ENCODE peak calls at places on chromosome 2, in eight cellular contexts. D is IMR-90; Y is left ventricle myocardium inferior; H is esophagus squamous epithelium; R is HCT116; K is HepG2; F is naive thymus-derived CD4-positive, alpha-beta T cell; S is neuronal stem cell. Z is an unnamed sample. For H3K9me3, the result is how much of the 10 kb centered on the place peaks cover.

GRCh38 chr2:62467475-62468321 is 38.3 kb downstream of the TMEM17 start:
- DNase-seq in H (no peak), F (no peak), D (no peak), K (peak), S (no peak), R (no peak), Y (peak), Z (no peak)

GRCh38 chr2:19235308-19235707 is 123.1 kb downstream of the OSR1 start:
- DNase-seq in R (no peak), H (no peak), S (no peak), F (no peak), K (no peak), D (peak), Y (no peak), Z (no peak)

GRCh38 chr2:160906878-160907277 is 253.3 kb upstream of the TANK start:
- DNase-seq in S (no peak), H (no peak), K (no peak), D (no peak), F (no peak), R (no peak), Y (no peak), Z (no peak)

GRCh38 chr2:64212801-64213321 is 68.6 kb upstream of the PELI1 start:
- DNase-seq in Y (no peak), H (no peak), D (peak), K (no peak), F (peak), R (no peak), S (no peak), Z (no peak)

GRCh38 chr2:11292464-11293255 is 51.8 kb downstream of the ROCK2 start:
- DNase-seq in H (no peak), R (no peak), S (no peak), D (peak), Y (no peak), F (no peak), K (no peak), Z (no peak)

GRCh38 chr2:11679016-11679415 is 9.0 kb upstream of the NTSR2 start:
- DNase-seq in S (no peak), K (no peak), Y (no peak), F (no peak), D (no peak), R (no peak), H (no peak), Z (no peak)

GRCh38 chr2:212536385-212537310 is 2.0 kb downstream of the ERBB4 start:
- DNase-seq in K (no peak), R (no peak), S (peak), H (no peak), F (peak), Y (no peak), D (no peak), Z (no peak)

GRCh38 chr2:39188958-39189499 is 54.7 kb downstream of the CDKL4 start:
- DNase-seq in K (no peak), R (no peak), D (no peak), H (no peak), S (no peak), F (no peak), Y (no peak), Z (no peak)

GRCh38 chr2:18178736-18179349 is 300.4 kb downstream of the KCNS3 start:
- DNase-seq in Y (no peak), S (peak), K (peak), R (peak), H (no peak), D (peak), F (no peak), Z (no peak)

GRCh38 chr2:174004900-174005605 is 39.9 kb upstream of the SP3 start:
- DNase-seq in Y (peak), F (no peak), K (no peak), R (no peak), H (no peak), D (peak), S (no peak), Z (no peak)

DNA sequence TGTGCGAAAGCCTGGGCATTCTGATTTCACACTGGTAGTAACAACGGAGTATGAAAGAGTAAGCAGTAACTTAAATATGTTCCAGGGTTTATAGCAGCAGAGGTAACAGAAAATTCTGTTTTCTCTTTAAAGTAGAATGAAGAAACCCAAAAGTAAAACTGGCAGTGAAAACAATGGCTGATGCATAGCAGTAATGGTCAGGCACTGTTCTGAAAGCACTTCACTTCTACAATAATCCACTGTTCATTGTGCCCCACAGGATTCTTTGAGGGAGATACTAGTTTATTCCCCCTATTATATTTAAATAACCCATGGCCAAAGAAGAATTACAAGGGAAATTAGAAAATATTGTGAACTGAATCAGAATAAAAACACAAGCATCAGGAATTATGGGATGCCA is 9.3 kb upstream of the DNAJC10 start:
- DNase-seq in D (no peak), Y (no peak), K (no peak), H (no peak), R (no peak), F (no peak), S (no peak), Z (no peak)
- H3K9me3 ChIP-seq in D (under half), Y (under half), K (under half), H (under half), R (under half), F (under half), S (under half), Z (under half)

GRCh38 chr2:67658820-67659219 is 261.7 kb downstream of the ETAA1 start:
- DNase-seq in R (no peak), S (no peak), H (no peak), D (no peak), Y (no peak), K (no peak), F (no peak), Z (no peak)
- H3K9me3 ChIP-seq in R (under half), S (under half), H (under half), D (under half), Y (under half), K (under half), F (under half), Z (under half)

GRCh38 chr2:112831956-112832567 is 4.5 kb downstream of the IL1B start:
- DNase-seq in D (no peak), S (no peak), Y (no peak), H (no peak), F (no peak), R (no peak), K (no peak), Z (no peak)
- H3K9me3 ChIP-seq in D (under half), S (under half), Y (under half), H (under half), F (under half), R (under half), K (under half), Z (under half)

DNA sequence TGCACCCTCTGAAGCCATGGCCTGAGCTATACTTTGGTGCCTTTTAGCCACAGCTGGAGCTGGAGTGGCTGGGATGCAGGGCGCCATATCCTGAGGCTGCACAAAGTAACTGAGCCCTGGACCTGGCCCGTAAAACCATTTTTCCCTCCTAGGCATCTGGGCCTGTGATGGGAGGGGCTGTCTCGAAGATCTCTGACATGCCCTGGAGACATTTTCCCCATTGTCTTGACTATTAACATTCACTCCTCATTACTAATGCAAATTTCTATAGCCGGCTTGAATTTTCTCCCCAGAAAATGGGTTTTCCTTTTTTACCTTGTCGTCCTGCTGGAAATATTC is 15.4 kb downstream of the TAF1B start:
- DNase-seq in F (no peak), D (no peak), R (no peak), H (no peak), K (no peak), S (no peak), Y (no peak), Z (no peak)
- H3K9me3 ChIP-seq in F (under half), D (under half), R (under half), H (under half), K (under half), S (under half), Y (under half), Z (under half)

GRCh38 chr2:214286011-214286410 is 124.8 kb upstream of the VWC2L start:
- DNase-seq in D (no peak), F (no peak), K (no peak), S (no peak), R (no peak), Y (no peak), H (no peak), Z (no peak)
- H3K9me3 ChIP-seq in D (under half), F (under half), K (under half), S (under half), R (under half), Y (under half), H (under half), Z (under half)

GRCh38 chr2:95372216-95372829 is 30.2 kb upstream of the FAHD2A start:
- DNase-seq in F (no peak), D (no peak), S (no peak), K (no peak), H (no peak), Y (peak), R (no peak), Z (no peak)
- H3K9me3 ChIP-seq in F (under half), D (under half), S (under half), K (under half), H (under half), Y (under half), R (under half), Z (under half)

GRCh38 chr2:182038579-182038978 is 52.9 kb downstream of the PPP1R1C start:
- DNase-seq in Y (no peak), S (no peak), D (peak), F (no peak), R (peak), K (no peak), H (no peak), Z (no peak)
- H3K9me3 ChIP-seq in Y (under half), S (under half), D (under half), F (under half), R (under half), K (under half), H (under half), Z (under half)

DNA sequence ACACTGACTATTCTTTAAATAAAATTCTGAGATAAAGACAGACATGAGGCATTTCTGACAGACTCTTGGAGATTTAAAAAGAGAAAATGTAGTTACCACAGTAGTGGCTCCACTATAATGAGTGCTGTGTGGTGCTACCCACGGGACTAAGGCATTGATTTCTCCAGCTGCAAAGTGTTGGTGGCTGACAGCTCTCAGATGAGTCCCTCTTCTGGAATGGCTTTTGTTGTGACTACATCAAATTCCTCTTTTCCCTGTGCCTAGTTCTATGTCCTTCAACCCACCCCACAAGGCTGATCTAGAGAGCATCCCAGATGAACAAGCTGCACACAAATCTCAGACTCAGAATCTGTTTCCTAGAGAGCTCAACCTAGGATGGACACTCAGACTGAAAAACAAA is 884.8 kb upstream of the ZEB2 start:
- DNase-seq in R (no peak), D (peak), S (no peak), K (no peak), Y (no peak), F (no peak), H (no peak), Z (no peak)
- H3K9me3 ChIP-seq in R (under half), D (under half), S (under half), K (under half), Y (under half), F (under half), H (under half), Z (under half)

GRCh38 chr2:105989070-105989469 is 205.0 kb downstream of the UXS1 start:
- DNase-seq in R (no peak), H (no peak), S (no peak), F (no peak), K (no peak), Y (no peak), D (no peak), Z (no peak)
- H3K9me3 ChIP-seq in R (under half), H (under half), S (under half), F (under half), K (under half), Y (under half), D (under half), Z (under half)

DNA sequence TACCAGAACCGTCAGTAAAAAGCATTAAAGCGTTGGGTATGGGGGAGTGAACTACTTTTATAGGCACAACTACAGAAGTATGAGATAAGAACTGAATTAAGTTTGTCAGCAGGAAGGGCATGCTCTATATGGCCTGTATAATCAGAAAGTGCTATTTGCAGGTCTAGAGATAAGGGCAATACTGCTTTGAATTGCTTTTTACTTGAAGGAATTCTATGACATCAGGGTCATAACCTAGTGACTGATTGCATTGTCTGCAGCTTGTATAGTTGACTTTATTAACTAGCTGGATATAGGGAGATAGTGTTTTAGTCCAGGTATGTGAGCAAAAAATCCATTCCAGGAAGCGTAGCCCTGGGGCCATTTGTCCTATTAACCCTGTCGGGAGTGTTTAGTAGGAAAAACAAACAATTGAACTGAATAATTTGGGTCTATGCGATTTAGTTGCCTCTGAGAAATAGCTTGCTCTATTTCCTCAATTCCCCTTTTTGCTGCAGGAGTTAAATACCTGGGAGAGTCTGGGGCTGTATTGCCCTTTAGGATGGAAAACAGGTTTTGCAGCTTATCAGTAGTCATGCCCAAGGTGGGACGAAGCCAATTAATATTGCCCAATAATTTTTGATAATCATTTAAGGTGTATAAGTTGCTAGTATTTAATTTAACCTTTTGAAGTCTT is 30.0 kb downstream of the HTR2B start:
- DNase-seq in Y (no peak), R (no peak), S (no peak), F (no peak), D (no peak), H (no peak), K (no peak), Z (no peak)
- H3K9me3 ChIP-seq in Y (under half), R (under half), S (under half), F (under half), D (under half), H (under half), K (under half), Z (under half)